ENCODE peak calls at places on chromosome 19, in five cellular contexts. I is pancreas, P is body of pancreas, M is keratinocyte, C is mesendoderm. K is an unnamed sample.

GRCh38 chr19:9354651-9355050 is 8.2 kb upstream of the ZNF177 start:
- DNase-seq in I (no peak), P (no peak), M (no peak), C (no peak), K (no peak)

GRCh38 chr19:17754634-17755532 is 3.6 kb downstream of the FCHO1 start:
- DNase-seq in I (no peak), P (no peak), M (no peak), C (no peak), K (no peak)

GRCh38 chr19:16860118-16860517 is 28.7 kb upstream of the F2RL3 start:
- DNase-seq in I (no peak), P (no peak), M (no peak), C (no peak), K (peak; percentile 47)

GRCh38 chr19:37362733-37363132 is 8.2 kb upstream of the ZNF527 start:
- DNase-seq in I (no peak), P (no peak), M (no peak), C (peak; percentile 76), K (no peak)

GRCh38 chr19:844300-844971 is 3.6 kb downstream of the PRTN3 start:
- DNase-seq in I (no peak), P (no peak), M (no peak), C (no peak), K (no peak)

GRCh38 chr19:1492474-1493006 is 1.6 kb downstream of the REEP6 start:
- DNase-seq in I (peak; percentile 53), P (no peak), M (no peak), C (no peak), K (no peak)

GRCh38 chr19:14061081-14061749 is 661 bp downstream of the PALM3 start:
- DNase-seq in I (peak; percentile 46), P (peak; percentile 51), M (no peak), C (no peak), K (no peak)

GRCh38 chr19:8361921-8362793 is 1.8 kb upstream of the ANGPTL4 start:
- DNase-seq in I (peak; percentile 98), P (peak; percentile 98), M (peak; percentile 92), C (no peak), K (peak; percentile 86)

GRCh38 chr19:17091758-17092333 is 16.3 kb downstream of the MYO9B start:
- DNase-seq in I (no peak), P (no peak), M (no peak), C (peak; percentile 25), K (no peak)

GRCh38 chr19:41934849-41935374 is 6.7 kb upstream of the ERFL start:
- DNase-seq in I (peak; percentile 66), P (peak; percentile 69), M (no peak), C (peak; percentile 88), K (no peak)

GRCh38 chr19:52226652-52227051 is 36.8 kb downstream of the PPP2R1A start:
- DNase-seq in I (no peak), P (no peak), M (no peak), C (no peak), K (no peak)

GRCh38 chr19:54369082-54369691 is 4.5 kb upstream of the LAIR1 start:
- DNase-seq in I (no peak), P (no peak), M (no peak), C (no peak), K (no peak)

GRCh38 chr19:52991484-52991883 is 22.2 kb upstream of the ERVV-1 start:
- DNase-seq in I (no peak), P (no peak), M (peak; percentile 19), C (no peak), K (peak; percentile 4)

GRCh38 chr19:7450243-7451223 is 38.3 kb downstream of the PEX11G start:
- DNase-seq in I (no peak), P (no peak), M (peak; percentile 41), C (peak; percentile 47), K (no peak)

GRCh38 chr19:54518844-54519243 is 16.2 kb downstream of the LAIR2 start:
- DNase-seq in I (no peak), P (no peak), M (no peak), C (no peak), K (no peak)

GRCh38 chr19:4059931-4060620 is 6.6 kb downstream of the ZBTB7A start:
- DNase-seq in I (peak; percentile 50), P (peak; percentile 48), M (no peak), C (no peak), K (no peak)

GRCh38 chr19:1248454-1249297 is at the start of gene MIDN:
- DNase-seq in I (peak; percentile 87), P (peak; percentile 87), M (no peak), C (peak; percentile 90), K (no peak)

GRCh38 chr19:51084505-51084904 is 1.8 kb upstream of the KLK14 start:
- DNase-seq in I (no peak), P (no peak), M (no peak), C (no peak), K (no peak)

GRCh38 chr19:17943284-17944221 is 10.7 kb downstream of the CCDC124 start:
- DNase-seq in I (no peak), P (no peak), M (no peak), C (peak; percentile 59), K (no peak)

GRCh38 chr19:1214862-1215731 is 9.5 kb downstream of the STK11 start:
- DNase-seq in I (peak; percentile 60), P (peak; percentile 67), M (no peak), C (no peak), K (no peak)

GRCh38 chr19:16886305-16886880 is 2.4 kb upstream of the F2RL3 start:
- DNase-seq in I (no peak), P (no peak), M (no peak), C (no peak), K (no peak)

GRCh38 chr19:10699650-10700335 is 1.4 kb upstream of the QTRT1 start:
- DNase-seq in I (peak; percentile 56), P (peak; percentile 71), M (no peak), C (peak; percentile 74), K (no peak)

GRCh38 chr19:54329476-54330165 is 9.3 kb downstream of the LILRA4 start:
- DNase-seq in I (peak; percentile 19), P (peak; percentile 27), M (no peak), C (no peak), K (no peak)

GRCh38 chr19:47070756-47071155 is 22.3 kb upstream of the TMEM160 start:
- DNase-seq in I (no peak), P (no peak), M (no peak), C (no peak), K (no peak)

GRCh38 chr19:40523322-40524047 is 53.2 kb upstream of the SHKBP1 start:
- DNase-seq in I (peak; percentile 88), P (peak; percentile 87), M (no peak), C (peak; percentile 89), K (no peak)

GRCh38 chr19:49741210-49741844 is 21.8 kb downstream of the TSKS start:
- DNase-seq in I (no peak), P (no peak), M (no peak), C (no peak), K (no peak)

GRCh38 chr19:49738242-49738641 is 24.9 kb downstream of the TSKS start:
- DNase-seq in I (no peak), P (no peak), M (no peak), C (no peak), K (no peak)

GRCh38 chr19:49739933-49740332 is 23.2 kb downstream of the TSKS start:
- DNase-seq in I (no peak), P (no peak), M (no peak), C (no peak), K (no peak)

GRCh38 chr19:49744946-49745381 is 18.1 kb downstream of the TSKS start:
- DNase-seq in I (no peak), P (no peak), M (no peak), C (peak; percentile 78), K (no peak)

GRCh38 chr19:49739098-49739497 is 24.0 kb downstream of the TSKS start:
- DNase-seq in I (no peak), P (no peak), M (no peak), C (no peak), K (no peak)
- H3K4me3 ChIP-seq in I (no peak overlapping the region), P (no peak overlapping the region), M (no peak overlapping the region), C (no peak overlapping the region), K (no peak overlapping the region)

DNA sequence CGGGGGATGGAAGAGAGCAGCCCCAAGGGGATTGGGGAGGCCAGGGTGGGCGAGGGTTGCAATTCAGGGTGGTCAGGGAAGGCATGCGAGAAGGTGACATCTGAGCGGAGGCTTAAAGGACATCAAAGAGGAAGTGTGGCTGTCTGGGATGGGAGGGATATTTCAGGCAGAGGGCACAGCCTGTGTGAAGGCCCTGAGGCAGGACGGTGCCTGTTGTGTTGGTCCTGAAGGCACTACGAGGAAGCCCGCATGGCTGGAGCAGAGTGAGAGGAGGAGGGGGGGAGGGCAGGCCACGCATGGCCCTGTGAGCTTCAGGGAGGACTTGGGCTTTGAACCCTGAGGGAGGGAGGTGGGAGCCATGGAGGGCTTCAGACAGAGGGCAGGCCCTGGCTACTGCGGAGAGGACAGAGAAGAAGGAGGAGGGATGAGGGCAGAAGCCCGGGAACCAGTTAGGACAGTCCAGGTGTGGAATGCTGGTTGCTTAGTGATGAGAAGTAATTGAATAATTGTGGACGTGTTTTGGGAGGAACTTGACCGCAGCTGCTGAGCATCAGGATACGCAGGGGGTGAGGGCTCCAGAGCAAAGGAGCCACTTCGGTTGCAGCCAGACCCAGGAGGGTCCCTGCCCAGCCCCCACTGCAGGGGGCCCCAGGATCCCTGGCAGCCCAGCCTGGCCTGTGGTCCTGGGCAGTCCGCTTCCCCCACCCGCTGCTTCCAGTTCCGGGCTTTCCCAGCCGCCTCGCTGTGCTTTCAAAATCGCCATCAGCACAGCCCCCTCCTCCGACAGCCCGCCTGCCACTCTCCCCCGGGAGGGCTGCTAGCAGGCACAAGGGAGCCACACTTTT is 6.2 kb downstream of the TLE6 start:
- DNase-seq in I (peak; percentile 53), P (peak; percentile 58), M (no peak), C (peak; percentile 88), K (no peak)
- H3K4me3 ChIP-seq in I (no peak overlapping the region), P (no peak overlapping the region), M (no peak overlapping the region), C (no peak overlapping the region), K (peak overlapping the region; percentile 23)

GRCh38 chr19:38673030-38673429 is 25.6 kb downstream of the ACTN4 start:
- DNase-seq in I (no peak), P (no peak), M (no peak), C (no peak), K (no peak)

GRCh38 chr19:38676878-38677646 is 29.6 kb downstream of the ACTN4 start:
- DNase-seq in I (no peak), P (no peak), M (no peak), C (no peak), K (no peak)

GRCh38 chr19:38675611-38676010 is 28.2 kb downstream of the ACTN4 start:
- DNase-seq in I (no peak), P (no peak), M (no peak), C (no peak), K (no peak)

GRCh38 chr19:38676023-38676877 is 28.8 kb downstream of the ACTN4 start:
- DNase-seq in I (no peak), P (no peak), M (no peak), C (no peak), K (no peak)

GRCh38 chr19:38674388-38675133 is 27.1 kb downstream of the ACTN4 start:
- DNase-seq in I (no peak), P (no peak), M (no peak), C (peak; percentile 82), K (no peak)
- H3K4me3 ChIP-seq in I (no peak overlapping the region), P (no peak overlapping the region), M (no peak overlapping the region), C (no peak overlapping the region), K (no peak overlapping the region)

GRCh38 chr19:33887891-33888290 is 91.2 kb downstream of the KCTD15 start:
- DNase-seq in I (peak; percentile 46), P (no peak), M (no peak), C (no peak), K (no peak)

GRCh38 chr19:33879818-33880575 is 83.3 kb downstream of the KCTD15 start:
- DNase-seq in I (peak; percentile 47), P (peak; percentile 56), M (no peak), C (no peak), K (no peak)

GRCh38 chr19:33878912-33879810 is 82.5 kb downstream of the KCTD15 start:
- DNase-seq in I (peak; percentile 7), P (no peak), M (no peak), C (no peak), K (no peak)

GRCh38 chr19:33888665-33889064 is 92.0 kb downstream of the KCTD15 start:
- DNase-seq in I (no peak), P (no peak), M (no peak), C (no peak), K (no peak)

GRCh38 chr19:33883869-33884519 is 87.3 kb downstream of the KCTD15 start:
- DNase-seq in I (peak; percentile 89), P (peak; percentile 90), M (no peak), C (peak; percentile 86), K (no peak)
- H3K4me3 ChIP-seq in I (no peak overlapping the region), P (no peak overlapping the region), M (no peak overlapping the region), C (no peak overlapping the region), K (no peak overlapping the region)

K was measured in BJ.